ENCODE peak calls at places on chromosomes 16 and 17, in five cellular contexts. A, T, Y, V and Z are unnamed samples.
A peak's percentile ranks its signal among the peaks of the same experiment; 100 is the strongest.

GRCh38 chr16:70495425-70496182 is 27.8 kb downstream of the COG4 start:
- DNase-seq in T (no peak), Y (no peak), A (no peak), V (no peak), Z (no peak)

GRCh38 chr17:47713980-47714689 is 18.9 kb upstream of the TBX21 start:
- DNase-seq in V (no peak), T (no peak), Y (no peak), A (no peak), Z (no peak)

GRCh38 chr17:59074494-59074893 is 32.2 kb downstream of the TRIM37 start:
- DNase-seq in A (no peak), Y (peak; percentile 81), V (no peak), T (no peak), Z (no peak)

GRCh38 chr17:81918762-81919545 is 978 bp upstream of the SIRT7 start:
- DNase-seq in Y (no peak), A (no peak), V (no peak), T (no peak), Z (no peak)

GRCh38 chr17:8649157-8650118 is 18.9 kb upstream of the MYH10 start:
- DNase-seq in T (no peak), Y (peak; percentile 95), A (no peak), V (no peak), Z (no peak)

GRCh38 chr17:10799407-10799806 is 4.5 kb downstream of the TMEM238L start:
- DNase-seq in V (no peak), T (no peak), Y (no peak), A (no peak), Z (no peak)

GRCh38 chr16:35195173-35195863 is 1735.9 kb downstream of the TP53TG3F start:
- DNase-seq in A (no peak), T (no peak), Y (no peak), V (no peak), Z (no peak)

GRCh38 chr17:80442764-80443163 is 27.8 kb downstream of the ENDOV start:
- DNase-seq in T (no peak), A (no peak), V (no peak), Y (no peak), Z (no peak)

GRCh38 chr17:31393749-31394146 is 2.3 kb downstream of the RAB11FIP4 start:
- DNase-seq in Y (no peak), T (no peak), V (no peak), A (no peak), Z (no peak)

GRCh38 chr16:58449768-58450167 is 50.2 kb upstream of the NDRG4 start:
- DNase-seq in Y (no peak), T (no peak), A (peak; percentile 27), V (no peak), Z (no peak)

GRCh38 chr16:68070811-68071546 is 14.2 kb upstream of the NFATC3 start:
- DNase-seq in V (no peak), T (peak; percentile 14), Y (no peak), A (no peak), Z (no peak)

GRCh38 chr17:836154-836553 is 54.0 kb downstream of the MRM3 start:
- DNase-seq in V (no peak), Y (no peak), A (no peak), T (no peak), Z (no peak)

GRCh38 chr17:43467981-43468541 is 15.7 kb upstream of the DHX8 start:
- DNase-seq in V (no peak), T (no peak), A (no peak), Y (peak; percentile 85), Z (no peak)

GRCh38 chr17:32929588-32929987 is 1.6 kb downstream of the TMEM98 start:
- DNase-seq in Y (no peak), T (no peak), V (no peak), A (no peak), Z (no peak)

GRCh38 chr17:62187681-62188080 is 122.6 kb upstream of the MED13 start:
- DNase-seq in T (no peak), V (no peak), A (no peak), Y (peak; percentile 66), Z (no peak)

GRCh38 chr16:8641671-8642070 is 20.2 kb downstream of the METTL22 start:
- DNase-seq in A (no peak), Y (no peak), T (no peak), V (no peak), Z (no peak)

GRCh38 chr16:59886021-59886420 is 1151.9 kb upstream of the GOT2 start:
- DNase-seq in V (no peak), Y (peak; percentile 5), A (no peak), T (no peak), Z (no peak)

GRCh38 chr17:37847102-37847501 is 77.1 kb upstream of the TBC1D3K start:
- DNase-seq in T (no peak), A (no peak), V (no peak), Y (no peak), Z (no peak)

DNA sequence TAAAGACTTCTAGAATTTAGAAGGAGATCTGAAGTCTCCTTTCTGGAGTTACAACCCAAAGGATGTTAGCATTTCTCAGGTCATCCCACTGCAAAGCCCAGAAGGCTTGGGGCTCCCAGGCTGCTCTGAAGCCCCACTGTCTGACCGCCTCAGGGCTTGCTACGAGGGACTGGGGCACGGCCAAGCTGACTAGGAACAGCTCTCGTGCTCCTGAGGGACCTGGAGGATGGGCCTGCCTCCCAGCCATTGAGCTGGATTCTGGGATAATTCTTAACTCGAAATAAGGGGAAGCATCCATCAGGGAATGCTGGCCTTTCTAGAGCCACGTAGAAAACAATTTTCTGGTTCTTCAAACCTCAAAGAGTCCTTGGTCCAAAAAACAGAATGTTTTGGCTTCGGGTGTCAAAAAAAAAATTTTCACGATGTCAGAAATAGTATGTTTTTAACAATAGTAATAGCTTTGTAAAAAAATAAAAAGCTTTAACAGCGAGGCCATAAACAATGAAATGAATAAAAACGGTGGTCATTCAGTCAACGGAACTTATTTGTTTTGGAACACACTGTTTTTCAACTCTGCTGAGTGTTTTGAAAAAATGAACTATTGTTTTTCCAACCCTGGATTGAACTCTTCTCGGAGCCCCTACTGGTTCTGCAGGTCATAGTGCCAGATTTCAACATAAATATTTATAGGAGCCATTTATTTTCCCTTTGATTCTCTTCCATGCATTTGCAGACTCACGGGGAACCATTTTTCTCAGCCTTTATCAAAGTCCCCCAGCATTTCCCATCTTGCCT is 16.4 kb upstream of the HERPUD1 start:
- DNase-seq in A (no peak), Y (no peak), T (no peak), V (no peak), Z (no peak)
- TF ChIP-seq MAFK in A (no peak), Y (no peak), T (no peak), V (no peak), Z (no peak)

DNA sequence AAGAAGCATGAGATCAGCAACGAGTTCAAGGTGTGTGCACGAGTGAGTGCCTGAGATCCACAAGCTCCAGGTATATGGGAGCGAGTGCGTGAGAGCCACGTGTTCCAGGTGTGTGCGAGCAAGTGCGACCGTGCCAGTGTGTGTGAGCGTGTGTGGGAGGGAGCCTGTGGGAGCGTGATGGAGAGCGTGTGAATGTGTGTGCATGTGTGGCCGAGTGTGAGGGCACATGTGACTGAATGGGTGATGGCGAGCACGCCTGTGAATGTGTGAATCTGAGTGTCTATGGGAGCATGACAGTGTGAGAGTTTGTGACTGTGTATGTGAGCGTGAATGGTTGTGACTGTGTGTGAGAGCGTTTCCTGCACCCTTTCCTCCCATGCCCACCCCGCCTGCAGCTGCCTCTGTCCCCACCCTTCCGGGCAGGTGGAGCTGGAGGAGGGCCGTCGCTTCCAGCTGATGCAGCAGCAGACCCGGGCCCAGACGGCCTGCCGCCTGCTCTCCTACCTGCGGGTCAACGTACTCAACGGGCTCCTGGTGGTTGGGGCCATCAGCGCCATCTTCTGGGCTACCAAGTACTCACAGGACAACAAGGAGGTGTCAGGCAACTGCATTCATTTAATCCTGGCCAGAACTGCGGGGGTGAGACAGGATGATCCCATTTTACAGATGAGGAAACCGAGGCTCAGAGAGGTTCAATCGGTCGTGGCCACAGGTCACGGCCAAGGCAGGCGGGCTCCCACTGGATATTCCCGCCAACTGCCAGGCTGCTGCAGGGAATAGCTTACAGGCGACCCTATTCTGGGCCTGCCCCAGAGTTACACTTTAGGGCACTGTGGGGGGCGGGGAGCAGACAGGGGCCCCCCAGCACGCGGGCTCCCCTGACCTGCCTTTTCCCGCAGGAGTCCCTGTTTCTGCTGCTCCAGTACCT is 3.7 kb downstream of the TMC8 start:
- DNase-seq in A (peak; percentile 83), V (peak; percentile 52), Y (peak; percentile 12), T (peak; percentile 87), Z (peak; percentile 80)
- TF ChIP-seq MAFK in A (no peak), V (no peak), Y (no peak), T (no peak), Z (no peak)

GRCh38 chr17:66347661-66348604 is 45.5 kb downstream of the PRKCA start:
- DNase-seq in Y (peak; percentile 54), A (peak; percentile 57), V (no peak), T (no peak), Z (no peak)
- TF ChIP-seq MAFK in Y (no peak), A (no peak), V (no peak), T (no peak), Z (no peak)

GRCh38 chr16:26563018-26563417 is 503.7 kb upstream of the C16orf82 start:
- DNase-seq in A (no peak), Y (no peak), T (no peak), V (no peak), Z (no peak)
- TF ChIP-seq MAFK in A (peak; percentile 73), Y (no peak), T (no peak), V (no peak), Z (peak; percentile 54)

DNA sequence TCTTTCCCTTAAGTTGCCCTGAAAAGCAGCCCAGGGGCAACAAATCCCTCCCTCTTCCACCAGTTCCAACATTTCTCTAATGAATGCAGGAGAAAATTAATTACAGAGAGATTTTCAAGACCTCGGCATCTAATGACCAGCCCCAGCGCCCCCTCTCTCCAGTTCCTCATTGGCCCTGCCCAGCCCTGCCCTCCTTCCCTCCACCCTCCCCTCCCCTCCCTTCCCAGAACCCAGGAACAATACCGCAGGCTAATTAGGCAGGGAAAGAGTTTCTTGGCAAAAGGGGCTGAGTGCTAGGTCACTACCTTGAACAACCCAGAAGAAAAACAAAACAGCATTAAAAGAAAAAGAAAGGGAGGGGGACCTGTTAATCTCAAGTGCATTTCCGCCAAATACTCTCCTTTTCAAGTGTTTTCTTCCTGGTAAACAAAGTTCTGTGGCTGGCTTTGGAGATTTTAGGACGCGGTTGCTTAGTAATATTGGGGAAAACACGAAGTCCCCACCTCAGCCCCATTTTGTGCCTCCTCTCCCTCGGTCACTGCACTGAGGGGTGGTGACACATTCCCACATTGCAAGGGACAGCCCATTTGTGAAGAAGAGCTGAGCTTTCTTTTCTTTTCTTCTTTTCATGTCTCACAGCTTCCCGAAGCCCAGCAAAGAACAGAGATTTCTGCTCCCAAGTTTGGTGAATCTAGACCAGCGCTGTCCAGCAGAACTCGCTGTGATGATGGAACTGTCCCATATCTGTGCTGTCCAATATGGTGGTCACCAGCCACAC is 215.4 kb downstream of the SOX9 start:
- DNase-seq in Y (no peak), T (peak; percentile 46), A (no peak), V (no peak), Z (no peak)
- TF ChIP-seq MAFK in Y (no peak), T (no peak), A (no peak), V (no peak), Z (no peak)

DNA sequence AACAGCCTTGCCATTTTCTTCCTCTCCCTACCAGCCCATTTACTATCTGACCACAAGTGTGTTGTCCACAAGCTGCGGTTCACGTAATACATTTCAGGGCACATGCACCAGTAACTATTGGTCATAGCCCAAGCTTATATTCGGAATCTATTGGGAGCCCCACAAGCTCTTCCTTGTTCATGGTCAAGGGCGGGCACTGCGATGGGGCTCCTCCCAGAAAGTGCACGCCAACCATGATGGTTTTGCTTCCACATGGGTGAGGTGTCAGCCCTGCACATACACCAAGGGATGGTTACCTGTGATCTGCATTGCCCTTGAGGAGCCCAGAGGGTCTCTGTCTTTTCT is 12.1 kb downstream of the THRA start:
- DNase-seq in A (no peak), Y (no peak), T (no peak), V (no peak), Z (no peak)
- TF ChIP-seq MAFK in A (no peak), Y (no peak), T (no peak), V (no peak), Z (no peak)